ENCODE peak calls at places on chromosome X, in four cellular contexts. Z is fibroblast of lung, N is upper lobe of right lung, J is aorta. G is an unnamed sample.

GRCh38 chrX:97332963-97333362 is 449.3 kb downstream of the RPA4 start:
- DNase-seq in Z (no peak), N (no peak), J (no peak), G (no peak)

GRCh38 chrX:106007815-106008214 is 30.7 kb downstream of the SERPINA7 start:
- DNase-seq in Z (no peak), N (no peak), J (no peak), G (no peak)

GRCh38 chrX:110180176-110180927 is 137.5 kb downstream of the AMMECR1 start:
- DNase-seq in Z (peak; percentile 55), N (no peak), J (no peak), G (no peak)

GRCh38 chrX:70088791-70089190 is 26.5 kb downstream of the OTUD6A start:
- DNase-seq in Z (no peak), N (no peak), J (no peak), G (no peak)

GRCh38 chrX:148135738-148136137 is 154.6 kb downstream of the FMR1NB start:
- DNase-seq in Z (peak; percentile 5), N (no peak), J (no peak), G (no peak)

GRCh38 chrX:134482371-134482770 is 22.4 kb downstream of the HPRT1 start:
- DNase-seq in Z (peak; percentile 5), N (no peak), J (no peak), G (no peak)

GRCh38 chrX:17591741-17592110 is 145.6 kb upstream of the SCML1 start:
- DNase-seq in Z (peak; percentile 90), N (no peak), J (no peak), G (no peak)

GRCh38 chrX:38052096-38052495 is 45.7 kb downstream of the SYTL5 start:
- DNase-seq in Z (peak; percentile 90), N (no peak), J (no peak), G (no peak)

GRCh38 chrX:12970691-12971202 is 4.2 kb upstream of the TMSB4X start:
- DNase-seq in Z (peak; percentile 71), N (no peak), J (no peak), G (no peak)

DNA sequence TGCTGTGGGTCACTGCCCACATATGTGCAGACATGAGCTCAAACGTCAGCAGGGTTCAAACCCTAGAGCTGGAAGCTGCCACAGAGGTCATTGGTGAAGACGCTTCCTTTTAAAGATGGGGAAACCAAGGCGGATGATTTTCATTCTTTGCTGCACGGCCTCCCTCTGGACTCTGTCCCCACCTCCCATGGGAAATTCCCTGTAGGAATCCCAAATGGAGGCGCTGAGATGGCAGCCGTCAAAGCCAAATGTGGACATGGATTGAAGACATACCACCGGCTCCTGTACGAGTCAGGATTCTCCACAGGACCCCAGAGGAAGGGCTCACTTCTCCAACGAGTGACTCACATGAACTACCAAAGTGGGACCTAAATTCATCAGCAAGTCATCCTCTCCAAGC is 286.4 kb downstream of the CRLF2 start:
- DNase-seq in Z (no peak), N (peak; percentile 29), J (no peak), G (no peak)
- H3K4me1 ChIP-seq in Z (no peaks in the 10 kb centered on the region), N (no peaks in the 10 kb centered on the region), J (no peaks in the 10 kb centered on the region), G (no peaks in the 10 kb centered on the region)

GRCh38 chrX:108347800-108348199 is 90.4 kb downstream of the COL4A6 start:
- DNase-seq in Z (no peak), N (no peak), J (no peak), G (no peak)
- H3K27ac ChIP-seq in Z (no peak overlapping the region), N (no peak overlapping the region), J (no peak overlapping the region), G (no peak overlapping the region)

GRCh38 chrX:124211312-124211942 is 121.0 kb upstream of the TEX13D start:
- DNase-seq in Z (peak; percentile 19), N (no peak), J (no peak), G (peak; percentile 60)
- H3K4me1 ChIP-seq in Z (no peaks in the 10 kb centered on the region), N (no peaks in the 10 kb centered on the region), J (no peaks in the 10 kb centered on the region), G (peaks cover 5% of the 10 kb centered on the region)

GRCh38 chrX:21975827-21976226 is 35.3 kb downstream of the SMS start:
- DNase-seq in Z (peak; percentile 89), N (no peak), J (no peak), G (no peak)
- H3K27ac ChIP-seq in Z (peak overlapping the region; percentile 34), N (no peak overlapping the region), J (no peak overlapping the region), G (no peak overlapping the region)

GRCh38 chrX:19760345-19760744 is 127.1 kb downstream of the SH3KBP1 start:
- DNase-seq in Z (no peak), N (no peak), J (no peak), G (no peak)
- H3K4me1 ChIP-seq in Z (no peaks in the 10 kb centered on the region), N (peaks cover 4% of the 10 kb centered on the region), J (peaks cover 2% of the 10 kb centered on the region), G (peaks cover 95% of the 10 kb centered on the region)

GRCh38 chrX:40544343-40545250 is 36.2 kb upstream of the ATP6AP2 start:
- DNase-seq in Z (peak; percentile 9), N (no peak), J (no peak), G (no peak)

GRCh38 chrX:40542208-40542607 is 38.6 kb upstream of the ATP6AP2 start:
- DNase-seq in Z (no peak), N (no peak), J (no peak), G (no peak)

GRCh38 chrX:40546870-40547269 is 33.9 kb upstream of the ATP6AP2 start:
- DNase-seq in Z (no peak), N (no peak), J (no peak), G (no peak)

GRCh38 chrX:40542972-40543371 is 37.8 kb upstream of the ATP6AP2 start:
- DNase-seq in Z (no peak), N (no peak), J (no peak), G (no peak)

GRCh38 chrX:40543661-40544328 is 37.0 kb upstream of the ATP6AP2 start:
- DNase-seq in Z (peak; percentile 64), N (no peak), J (no peak), G (peak; percentile 48)
- H3K27ac ChIP-seq in Z (no peak overlapping the region), N (peak overlapping the region; percentile 14), J (no peak overlapping the region), G (no peak overlapping the region)

GRCh38 chrX:130080791-130081367 is 29.4 kb downstream of the ELF4 start:
- DNase-seq in Z (no peak), N (no peak), J (no peak), G (no peak)

GRCh38 chrX:130083107-130083490 is 27.2 kb downstream of the ELF4 start:
- DNase-seq in Z (no peak), N (no peak), J (no peak), G (no peak)

GRCh38 chrX:130081421-130082045 is 28.8 kb downstream of the ELF4 start:
- DNase-seq in Z (no peak), N (no peak), J (no peak), G (no peak)

GRCh38 chrX:130083656-130084382 is 26.5 kb downstream of the ELF4 start:
- DNase-seq in Z (no peak), N (peak; percentile 65), J (no peak), G (peak; percentile 49)

GRCh38 chrX:130082244-130083106 is 27.8 kb downstream of the ELF4 start:
- DNase-seq in Z (no peak), N (peak; percentile 75), J (peak; percentile 82), G (peak; percentile 67)
- H3K4me1 ChIP-seq in Z (peaks cover 7% of the 10 kb centered on the region), N (no peaks in the 10 kb centered on the region), J (no peaks in the 10 kb centered on the region), G (peaks cover 63% of the 10 kb centered on the region)

GRCh38 chrX:107827852-107828251 is 2.2 kb downstream of the MID2 start:
- DNase-seq in Z (no peak), N (no peak), J (no peak), G (no peak)
- H3K27ac ChIP-seq in Z (no peak overlapping the region), N (no peak overlapping the region), J (no peak overlapping the region), G (no peak overlapping the region)

GRCh38 chrX:15679246-15679645 is 14.6 kb upstream of the CLTRN start:
- DNase-seq in Z (no peak), N (no peak), J (no peak), G (no peak)
- H3K4me1 ChIP-seq in Z (no peaks in the 10 kb centered on the region), N (no peaks in the 10 kb centered on the region), J (peaks cover 2% of the 10 kb centered on the region), G (peaks cover 20% of the 10 kb centered on the region)

DNA sequence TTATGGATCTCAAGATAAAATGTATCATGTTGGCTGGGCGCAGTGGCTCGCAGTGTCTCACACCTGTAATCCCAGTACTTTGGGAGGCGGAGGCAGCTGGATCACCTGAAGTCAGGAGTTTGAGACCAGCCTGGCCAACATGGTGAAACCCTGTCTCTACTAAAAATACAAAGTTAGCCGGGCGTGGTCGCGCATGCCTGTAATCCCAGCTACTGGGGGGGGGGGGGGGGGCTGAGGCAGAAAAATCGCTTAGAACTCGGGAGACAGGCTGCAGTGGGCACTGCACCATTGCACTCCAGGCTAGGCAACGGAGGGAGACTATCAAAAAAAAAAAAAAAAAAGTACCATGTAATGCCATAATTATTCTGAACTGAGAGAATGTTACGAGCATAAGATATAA is 2.1 kb downstream of the RBMX start:
- DNase-seq in Z (no peak), N (no peak), J (no peak), G (no peak)
- H3K27ac ChIP-seq in Z (no peak overlapping the region), N (no peak overlapping the region), J (no peak overlapping the region), G (no peak overlapping the region)